ENCODE peak calls at places on chromosomes 16 and 17, in six cellular contexts. E is IMR-90, V is mesenchymal stem cell, Q is neuronal stem cell, S is H9, B is H1. T is an unnamed sample.

GRCh38 chr17:18944646-18945045 is 7.3 kb upstream of the SLC5A10 start:
- DNase-seq in B (no peak), Q (no peak), V (no peak), E (no peak), S (no peak), T (no peak)

GRCh38 chr17:51120739-51121619 is at the start of gene SPAG9:
- DNase-seq in Q (peak), B (peak), S (peak), E (peak), V (peak), T (peak)

GRCh38 chr17:21134559-21134958 is 7.8 kb downstream of the DHRS7B start:
- DNase-seq in V (no peak), Q (no peak), E (no peak), S (no peak), B (no peak), T (no peak)

GRCh38 chr17:57874434-57875108 is 24.7 kb upstream of the MRPS23 start:
- DNase-seq in E (peak), B (peak), S (peak), V (peak), Q (peak), T (no peak)

GRCh38 chr17:83067718-83068261 is 11.6 kb upstream of the METRNL start:
- DNase-seq in S (no peak), E (peak), Q (no peak), B (peak), V (no peak), T (peak)

GRCh38 chr17:55726440-55726839 is 3.8 kb upstream of the TMEM100 start:
- DNase-seq in Q (no peak), E (peak), B (no peak), V (peak), S (no peak), T (no peak)

GRCh38 chr17:56112086-56112485 is 41.2 kb upstream of the ANKFN1 start:
- DNase-seq in B (no peak), Q (no peak), E (peak), S (no peak), V (no peak), T (no peak)

GRCh38 chr17:31392856-31393748 is 1.6 kb downstream of the RAB11FIP4 start:
- DNase-seq in E (no peak), V (no peak), Q (no peak), S (peak), B (peak), T (no peak)

GRCh38 chr16:72203401-72203800 is 31.4 kb upstream of the PMFBP1 start:
- DNase-seq in E (peak), Q (no peak), S (no peak), V (peak), B (no peak), T (no peak)

GRCh38 chr16:89924298-89924924 is 1.3 kb downstream of the TUBB3 start:
- DNase-seq in V (peak), E (peak), Q (peak), S (peak), B (peak), T (no peak)

GRCh38 chr17:27078296-27078695 is 215.6 kb upstream of the WSB1 start:
- DNase-seq in B (no peak), V (no peak), E (no peak), Q (no peak), S (no peak), T (no peak)

GRCh38 chr17:3512512-3513171 is 36.8 kb downstream of the ASPA start:
- DNase-seq in S (no peak), V (no peak), B (no peak), E (peak), Q (peak), T (peak)

GRCh38 chr16:56269824-56270684 is 78.8 kb downstream of the GNAO1 start:
- DNase-seq in S (peak), B (no peak), E (peak), Q (no peak), V (peak), T (no peak)

GRCh38 chr16:89495121-89495520 is 4.8 kb upstream of the ANKRD11 start:
- DNase-seq in S (no peak), B (no peak), E (peak), V (peak), Q (no peak), T (no peak)

GRCh38 chr16:72291531-72291981 is 119.6 kb upstream of the PMFBP1 start:
- DNase-seq in B (no peak), Q (no peak), V (peak), E (peak), S (no peak), T (peak)

GRCh38 chr16:54503011-54503410 is 216.4 kb upstream of the IRX3 start:
- DNase-seq in V (no peak), S (no peak), E (no peak), Q (no peak), B (no peak), T (no peak)

GRCh38 chr17:50769884-50770283 is 2.6 kb upstream of the ANKRD40CL start:
- DNase-seq in E (no peak), S (peak), B (peak), Q (no peak), V (no peak), T (no peak)

GRCh38 chr16:19232988-19233387 is 52.5 kb upstream of the CLEC19A start:
- DNase-seq in B (no peak), V (no peak), E (no peak), Q (no peak), S (no peak), T (no peak)

GRCh38 chr17:78010759-78011158 is 52.3 kb downstream of the TNRC6C start:
- DNase-seq in E (no peak), V (no peak), B (no peak), Q (no peak), S (no peak), T (no peak)

GRCh38 chr17:72588561-72588960 is 467.7 kb downstream of the SOX9 start:
- DNase-seq in S (no peak), Q (no peak), B (no peak), V (no peak), E (no peak), T (no peak)

GRCh38 chr16:56355786-56356275 is 69.5 kb downstream of the AMFR start:
- DNase-seq in S (peak), Q (no peak), B (no peak), E (no peak), V (no peak), T (peak)

GRCh38 chr17:57195790-57196460 is 60.4 kb upstream of the MSI2 start:
- DNase-seq in E (no peak), V (no peak), B (peak), S (no peak), Q (no peak), T (no peak)

GRCh38 chr17:83057793-83058477 is 21.5 kb upstream of the METRNL start:
- DNase-seq in S (no peak), V (no peak), Q (no peak), B (no peak), E (no peak), T (no peak)

GRCh38 chr16:67055712-67056487 is 27.0 kb downstream of the CBFB start:
- DNase-seq in B (no peak), E (peak), Q (no peak), V (peak), S (no peak), T (peak)

GRCh38 chr16:61098505-61098904 is 937.7 kb downstream of the CDH8 start:
- DNase-seq in B (no peak), E (no peak), Q (no peak), S (no peak), V (no peak), T (no peak)

GRCh38 chr17:16442141-16442540 is 26.8 kb downstream of the TRPV2 start:
- DNase-seq in V (peak), B (no peak), E (no peak), Q (no peak), S (peak), T (no peak)

GRCh38 chr17:9021158-9021984 is at the start of gene NTN1:
- DNase-seq in S (peak), E (peak), B (peak), V (peak), Q (peak), T (peak)

GRCh38 chr16:86886651-86887050 is 308.3 kb downstream of the FOXL1 start:
- DNase-seq in B (no peak), Q (no peak), E (peak), V (no peak), S (no peak), T (no peak)

GRCh38 chr17:34306466-34306865 is 12.8 kb upstream of the CCL8 start:
- DNase-seq in S (peak), E (peak), V (peak), Q (no peak), B (peak), T (no peak)

GRCh38 chr17:34305606-34306005 is 13.6 kb upstream of the CCL8 start:
- DNase-seq in Q (no peak), E (peak), V (no peak), B (no peak), S (no peak), T (no peak)

GRCh38 chr17:34307110-34307509 is 12.1 kb upstream of the CCL8 start:
- DNase-seq in Q (no peak), V (peak), E (peak), S (no peak), B (no peak), T (peak)

GRCh38 chr17:34303606-34304005 is 15.6 kb upstream of the CCL8 start:
- DNase-seq in B (no peak), S (no peak), V (no peak), Q (no peak), E (no peak), T (no peak)

GRCh38 chr17:34305061-34305460 is 14.2 kb upstream of the CCL8 start:
- DNase-seq in Q (no peak), V (no peak), E (no peak), S (no peak), B (no peak), T (no peak)
- H2AK5ac ChIP-seq in Q (no peak), V (no peak), E (peak), S (no peak), B (no peak), T (no peak)

GRCh38 chr17:13572581-13572980 is 29.1 kb downstream of the HS3ST3A1 start:
- DNase-seq in Q (no peak), E (no peak), V (no peak), B (no peak), S (no peak), T (no peak)
- H3K14ac ChIP-seq in Q (no peak), E (no peak), V (no peak), B (no peak), S (no peak), T (no peak)

DNA sequence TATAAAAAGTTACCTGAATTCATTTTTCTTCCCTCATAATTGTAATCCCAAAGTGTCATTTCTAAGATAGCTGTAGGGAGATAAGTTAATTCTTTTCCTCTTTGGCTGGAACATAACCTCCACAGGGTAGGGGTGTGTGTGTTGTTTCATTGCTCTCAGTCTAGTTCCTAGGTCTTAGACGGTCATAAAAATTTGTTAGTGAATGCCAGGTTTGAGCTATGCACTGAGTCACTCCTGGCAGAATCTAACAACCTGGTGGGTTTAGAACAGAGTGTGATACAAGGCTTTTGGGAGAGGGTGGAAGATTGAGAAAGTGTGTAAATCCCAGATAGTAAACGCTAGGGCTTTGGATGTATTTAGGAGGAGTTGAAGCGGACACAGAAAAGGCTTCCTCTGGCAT is 894 bp upstream of the PHKG2 start:
- DNase-seq in Q (no peak), E (peak), V (no peak), B (no peak), S (no peak), T (peak)
- H3K18ac ChIP-seq in Q (no peak), E (no peak), V (no peak), B (no peak), S (no peak), T (no peak)

DNA sequence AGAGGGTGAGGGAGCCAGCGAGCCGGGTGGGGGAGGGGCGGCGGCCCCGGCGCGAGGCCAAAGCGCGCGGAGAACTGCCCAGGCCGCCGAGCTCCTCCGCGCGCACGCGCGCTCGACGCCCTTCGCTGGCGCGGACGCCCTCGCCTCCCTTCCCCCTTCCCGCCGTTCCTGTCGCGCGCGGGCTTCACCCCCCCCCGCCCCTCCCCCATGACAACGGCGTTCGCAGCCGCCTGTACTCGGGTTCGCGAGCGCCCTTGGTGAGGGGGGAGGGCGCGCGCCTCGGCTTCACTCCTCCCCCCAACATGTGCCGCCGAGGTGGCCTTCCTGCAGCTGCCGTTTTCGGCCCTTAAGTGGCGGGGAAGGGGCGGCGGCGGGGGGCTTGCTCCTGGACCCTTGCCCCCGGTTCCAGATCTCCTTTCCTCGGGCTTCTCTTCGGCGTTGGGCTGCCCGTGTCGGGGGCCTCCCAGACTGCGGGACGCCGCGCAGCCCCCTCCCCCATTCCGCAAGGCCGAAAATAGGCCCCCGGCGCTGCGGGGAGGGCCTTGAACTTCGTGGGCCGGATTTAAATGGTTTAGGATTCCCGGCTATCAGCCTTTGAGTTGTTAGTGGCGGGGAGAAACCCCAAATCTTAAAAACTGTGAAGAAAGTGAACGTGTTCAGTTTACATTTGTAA is 548 bp downstream of the SRRM2 start:
- DNase-seq in B (no peak), Q (no peak), S (no peak), E (peak), V (peak), T (peak)
- H2AK5ac ChIP-seq in B (no peak), Q (peak), S (no peak), E (peak), V (no peak), T (peak)

GRCh38 chr16:57539072-57539796 is 2.9 kb upstream of the CCDC102A start:
- DNase-seq in S (no peak), V (no peak), E (no peak), B (no peak), Q (no peak), T (no peak)

GRCh38 chr16:57540906-57541753 is 1.3 kb upstream of the ADGRG5 start:
- DNase-seq in S (peak), Q (no peak), V (no peak), E (no peak), B (peak), T (no peak)

GRCh38 chr16:57544129-57544653 is 1.7 kb downstream of the ADGRG5 start:
- DNase-seq in V (no peak), Q (no peak), E (no peak), S (peak), B (peak), T (no peak)

GRCh38 chr16:57540387-57540786 is 2.1 kb upstream of the ADGRG5 start:
- DNase-seq in B (peak), S (peak), E (no peak), Q (no peak), V (no peak), T (no peak)

GRCh38 chr16:57541754-57542435 is 548 bp upstream of the ADGRG5 start:
- DNase-seq in V (no peak), S (peak), Q (no peak), E (no peak), B (peak), T (no peak)
- H3K14ac ChIP-seq in V (no peak), S (no peak), Q (no peak), E (no peak), B (no peak), T (no peak)